ENCODE peak calls at places on chromosomes 3 and 15, in nine cellular contexts. L is heart left ventricle, J is aorta, F is A549, P is spleen, A is NT2/D1, H is Panc1, V is pancreas, Q is OCI-LY7. N is an unnamed sample. For H3K9me3, the result is how much of the 10 kb centered on the place peaks cover.

GRCh38 chr15:77528290-77528967 is 104.3 kb downstream of the LINGO1 start:
- DNase-seq in L (peak), J (peak), F (no peak), P (peak), A (no peak), H (no peak), V (no peak), Q (no peak), N (no peak)

GRCh38 chr3:15557511-15557946 is 36.0 kb upstream of the COLQ start:
- DNase-seq in L (no peak), J (no peak), F (peak), P (no peak), A (peak), H (peak), V (peak), Q (peak), N (peak)

GRCh38 chr3:184234224-184234623 is 4.8 kb downstream of the VWA5B2 start:
- DNase-seq in L (peak), J (no peak), F (peak), P (no peak), A (no peak), H (no peak), V (peak), Q (peak), N (no peak)

GRCh38 chr3:31713820-31714511 is 181.2 kb downstream of the STT3B start:
- DNase-seq in L (no peak), J (no peak), F (no peak), P (no peak), A (no peak), H (no peak), V (no peak), Q (no peak), N (no peak)

GRCh38 chr15:80673561-80674244 is 21.4 kb upstream of the ABHD17C start:
- DNase-seq in L (no peak), J (no peak), F (no peak), P (no peak), A (no peak), H (no peak), V (no peak), Q (no peak), N (no peak)

GRCh38 chr15:48507416-48508065 is 138.0 kb downstream of the FBN1 start:
- DNase-seq in L (no peak), J (no peak), F (peak), P (no peak), A (peak), H (peak), V (peak), Q (peak), N (peak)

GRCh38 chr15:57259511-57260143 is 116.7 kb upstream of the CGNL1 start:
- DNase-seq in L (no peak), J (no peak), F (no peak), P (no peak), A (peak), H (no peak), V (no peak), Q (peak), N (no peak)

GRCh38 chr3:64216706-64217105 is 8.6 kb downstream of the PRICKLE2 start:
- DNase-seq in L (no peak), J (no peak), F (no peak), P (no peak), A (no peak), H (no peak), V (no peak), Q (no peak), N (no peak)

GRCh38 chr3:167882057-167882667 is 146.6 kb downstream of the SERPINI1 start:
- DNase-seq in L (no peak), J (no peak), F (peak), P (no peak), A (peak), H (no peak), V (no peak), Q (peak), N (peak)

GRCh38 chr15:83144771-83145170 is 37.3 kb downstream of the TM6SF1 start:
- DNase-seq in L (no peak), J (no peak), F (no peak), P (no peak), A (peak), H (no peak), V (no peak), Q (no peak), N (no peak)

GRCh38 chr15:52772766-52773165 is 17.4 kb downstream of the ONECUT1 start:
- DNase-seq in L (no peak), J (no peak), F (no peak), P (no peak), A (no peak), H (no peak), V (no peak), Q (no peak), N (no peak)

GRCh38 chr15:33242669-33243191 is 48.2 kb upstream of the FMN1 start:
- DNase-seq in L (no peak), J (no peak), F (peak), P (no peak), A (no peak), H (no peak), V (no peak), Q (peak), N (peak)

GRCh38 chr3:87771338-87772059 is 287.3 kb downstream of the CGGBP1 start:
- DNase-seq in L (peak), J (peak), F (peak), P (no peak), A (no peak), H (peak), V (no peak), Q (peak), N (peak)

GRCh38 chr3:98746882-98747281 is 16.3 kb upstream of the ST3GAL6 start:
- DNase-seq in L (no peak), J (no peak), F (no peak), P (no peak), A (no peak), H (no peak), V (no peak), Q (no peak), N (no peak)

GRCh38 chr15:38877471-38877870 is 312.9 kb upstream of the RASGRP1 start:
- DNase-seq in L (no peak), J (no peak), F (peak), P (no peak), A (no peak), H (no peak), V (no peak), Q (no peak), N (no peak)

GRCh38 chr3:28781053-28781452 is 432.4 kb upstream of the AZI2 start:
- DNase-seq in L (no peak), J (no peak), F (no peak), P (no peak), A (no peak), H (no peak), V (no peak), Q (no peak), N (no peak)

GRCh38 chr3:16841354-16841753 is 43.4 kb upstream of the PLCL2 start:
- DNase-seq in L (no peak), J (no peak), F (no peak), P (no peak), A (no peak), H (no peak), V (no peak), Q (peak), N (peak)

GRCh38 chr3:116291141-116291540 is 154.1 kb downstream of the LSAMP start:
- DNase-seq in L (no peak), J (no peak), F (no peak), P (no peak), A (no peak), H (no peak), V (no peak), Q (no peak), N (no peak)

GRCh38 chr15:39188930-39189329 is 391.9 kb upstream of the THBS1 start:
- DNase-seq in L (no peak), J (no peak), F (peak), P (no peak), A (no peak), H (no peak), V (no peak), Q (no peak), N (no peak)

GRCh38 chr15:60000113-60000823 is 3.8 kb upstream of the FOXB1 start:
- DNase-seq in L (no peak), J (no peak), F (no peak), P (no peak), A (no peak), H (no peak), V (no peak), Q (no peak), N (no peak)

GRCh38 chr3:196422976-196423781 is 9.0 kb downstream of the UBXN7 start:
- DNase-seq in L (peak), J (peak), F (no peak), P (no peak), A (no peak), H (no peak), V (peak), Q (no peak), N (peak)

GRCh38 chr15:23866832-23867231 is 179.7 kb upstream of the NDN start:
- DNase-seq in L (no peak), J (no peak), F (peak), P (no peak), A (no peak), H (no peak), V (no peak), Q (no peak), N (peak)

GRCh38 chr3:66823010-66823399 is 175.1 kb upstream of the KBTBD8 start:
- DNase-seq in L (no peak), J (no peak), F (no peak), P (no peak), A (no peak), H (no peak), V (peak), Q (no peak), N (no peak)

GRCh38 chr3:182118081-182118480 is 406.4 kb downstream of the SOX2 start:
- DNase-seq in L (no peak), J (no peak), F (no peak), P (no peak), A (no peak), H (no peak), V (no peak), Q (no peak), N (no peak)

GRCh38 chr15:98817745-98818144 is 169.4 kb downstream of the IGF1R start:
- DNase-seq in L (no peak), J (no peak), F (no peak), P (no peak), A (no peak), H (no peak), V (no peak), Q (no peak), N (no peak)
- H3K9me3 ChIP-seq in L (under half), J (under half), F (under half), P (under half), A (under half), H (under half), V (under half), Q (under half), N (under half)

DNA sequence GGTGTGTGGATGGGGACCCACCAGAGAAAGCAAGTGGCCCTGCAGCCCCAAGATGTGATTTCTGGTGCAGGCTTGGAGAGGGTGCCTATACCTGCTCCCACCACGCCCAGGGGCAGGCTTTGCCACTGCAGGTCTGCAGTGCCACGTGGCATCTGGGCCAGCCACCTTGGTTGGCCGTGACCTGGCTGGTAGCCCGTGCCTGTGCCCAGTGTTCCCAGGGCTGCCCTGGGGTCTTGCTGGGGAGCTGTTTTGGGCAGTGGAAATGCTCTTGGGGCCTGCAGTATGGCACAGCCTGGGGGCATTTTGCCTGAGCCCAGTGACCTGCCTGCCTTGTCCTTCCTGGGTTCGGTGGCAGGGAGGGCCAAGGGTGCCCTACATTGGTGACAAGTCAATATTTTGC is 203.4 kb downstream of the UBE3A start:
- DNase-seq in L (no peak), J (no peak), F (no peak), P (peak), A (no peak), H (no peak), V (no peak), Q (no peak), N (no peak)
- H3K9me3 ChIP-seq in L (under half), J (under half), F (under half), P (half or more), A (under half), H (under half), V (under half), Q (under half), N (under half)

DNA sequence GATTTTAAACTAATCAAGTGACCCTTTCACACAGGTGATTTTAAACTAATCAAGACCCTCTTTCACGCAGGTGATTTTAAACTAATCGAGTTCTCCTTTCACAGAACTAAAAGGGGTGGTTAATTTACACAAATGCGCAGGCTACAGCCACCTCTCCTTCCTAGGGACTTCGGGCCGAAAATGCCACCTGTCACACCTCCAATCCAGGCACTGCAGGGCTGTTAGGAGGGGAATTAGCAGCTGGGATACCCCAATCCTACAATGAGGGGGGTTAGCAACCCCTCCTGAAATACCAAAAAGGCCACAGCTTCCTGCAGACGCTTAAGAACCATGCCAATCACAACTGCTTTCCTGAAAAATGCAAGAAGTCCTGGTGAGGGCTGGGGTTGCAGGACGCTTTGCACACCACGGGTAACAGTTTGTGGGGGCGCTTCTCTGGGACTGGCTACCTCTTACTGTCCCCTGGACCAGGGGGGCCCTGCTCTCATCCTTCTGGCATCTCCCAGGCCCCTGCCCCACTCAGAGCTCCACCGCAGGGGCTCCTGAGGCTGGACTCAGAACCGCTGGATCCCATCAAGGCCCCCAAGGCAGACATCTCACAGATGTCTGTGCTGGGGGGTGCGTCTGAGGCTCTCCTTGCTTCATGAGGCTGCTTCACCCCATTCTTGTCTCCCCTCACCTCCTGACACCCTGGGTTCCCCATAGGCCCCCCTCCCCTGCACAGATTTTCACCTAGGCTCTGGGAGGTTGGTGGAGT is 145.9 kb downstream of the OR4M2 start:
- DNase-seq in L (no peak), J (no peak), F (no peak), P (peak), A (no peak), H (no peak), V (no peak), Q (no peak), N (no peak)
- H3K9me3 ChIP-seq in L (under half), J (under half), F (under half), P (under half), A (under half), H (under half), V (under half), Q (under half), N (under half)

DNA sequence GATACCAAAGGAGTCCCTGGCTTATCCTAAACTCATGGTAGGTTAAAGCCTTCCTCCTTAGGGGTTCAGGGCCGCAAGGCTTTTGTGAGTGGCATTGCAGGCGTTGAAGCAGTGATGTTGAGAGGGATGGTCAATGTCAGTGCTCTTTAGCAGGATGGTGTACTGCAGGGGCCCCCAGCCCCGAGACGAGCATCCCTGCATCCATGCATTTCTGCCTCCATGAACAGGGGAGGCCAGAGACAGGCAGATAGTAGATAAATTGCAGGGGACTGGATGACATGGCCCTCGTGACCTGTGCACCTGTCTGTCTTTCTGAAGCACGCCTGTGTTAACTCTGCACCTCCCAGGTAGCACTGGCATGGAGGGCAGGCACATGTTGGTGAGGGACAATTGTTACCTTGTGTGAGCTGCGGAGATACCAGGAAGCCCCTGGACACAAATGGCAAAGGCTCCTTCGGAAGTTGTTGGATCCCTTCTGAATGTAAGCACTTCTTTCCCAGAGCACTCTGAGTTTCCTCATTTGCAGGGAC is 133.5 kb downstream of the SNRPN start:
- DNase-seq in L (no peak), J (no peak), F (no peak), P (peak), A (no peak), H (no peak), V (no peak), Q (no peak), N (no peak)
- H3K9me3 ChIP-seq in L (half or more), J (under half), F (under half), P (half or more), A (under half), H (under half), V (under half), Q (under half), N (under half)

GRCh38 chr15:25052191-25052999 is 97.6 kb downstream of the SNRPN start:
- DNase-seq in L (peak), J (no peak), F (no peak), P (peak), A (no peak), H (no peak), V (no peak), Q (no peak), N (no peak)

GRCh38 chr15:25055356-25056068 is 100.7 kb downstream of the SNRPN start:
- DNase-seq in L (no peak), J (no peak), F (no peak), P (peak), A (no peak), H (no peak), V (no peak), Q (no peak), N (no peak)

GRCh38 chr15:25054943-25055342 is 100.2 kb downstream of the SNRPN start:
- DNase-seq in L (no peak), J (no peak), F (no peak), P (peak), A (no peak), H (no peak), V (no peak), Q (no peak), N (no peak)

GRCh38 chr15:25053000-25053815 is 98.4 kb downstream of the SNRPN start:
- DNase-seq in L (peak), J (no peak), F (no peak), P (peak), A (no peak), H (no peak), V (no peak), Q (no peak), N (no peak)

GRCh38 chr15:25054329-25054728 is 99.5 kb downstream of the SNRPN start:
- DNase-seq in L (no peak), J (no peak), F (no peak), P (peak), A (no peak), H (no peak), V (no peak), Q (no peak), N (no peak)
- H3K9me3 ChIP-seq in L (half or more), J (half or more), F (half or more), P (half or more), A (half or more), H (half or more), V (under half), Q (under half), N (under half)

DNA sequence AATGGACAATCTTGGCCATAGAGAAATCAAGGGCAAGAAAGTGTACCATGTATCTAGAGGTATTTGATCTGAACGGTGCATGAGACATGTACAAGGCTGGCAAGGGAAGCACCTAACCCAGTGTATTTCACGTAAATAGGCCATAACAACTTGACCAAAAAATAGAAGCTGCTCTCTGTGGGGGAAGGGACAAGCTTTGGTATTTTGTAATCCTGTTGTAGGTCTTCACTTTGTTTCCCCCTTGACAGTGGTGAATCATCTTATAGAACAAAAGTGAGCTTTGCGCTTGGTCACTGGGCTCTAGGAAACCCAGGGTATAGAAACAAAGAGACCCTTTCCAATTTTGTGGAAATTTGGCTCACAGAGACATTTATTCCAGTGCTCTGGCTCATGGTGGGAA is 21.0 kb downstream of the LARS2 start:
- DNase-seq in L (no peak), J (no peak), F (no peak), P (no peak), A (no peak), H (no peak), V (no peak), Q (no peak), N (no peak)
- H3K9me3 ChIP-seq in L (under half), J (under half), F (under half), P (under half), A (under half), H (under half), V (under half), Q (under half), N (under half)

DNA sequence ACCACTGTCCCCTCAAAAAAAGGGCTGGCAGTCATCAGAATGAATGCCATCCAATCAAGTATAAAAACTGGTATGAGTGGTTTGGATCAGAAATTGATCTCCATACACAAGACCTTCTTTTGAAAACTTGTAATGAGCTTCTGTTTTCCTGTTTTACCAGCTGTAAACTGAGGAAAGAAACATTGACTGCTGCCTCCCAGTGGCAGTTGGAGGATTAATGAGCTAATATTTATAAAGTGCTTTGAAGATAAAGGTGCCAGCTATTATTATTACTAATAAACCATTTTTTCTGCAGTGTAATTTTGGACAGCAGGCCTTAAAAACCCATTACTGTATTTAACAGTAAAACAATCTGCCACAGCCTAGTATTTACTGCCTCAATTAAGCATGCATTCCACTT is 11.4 kb downstream of the CHL1 start:
- DNase-seq in L (no peak), J (no peak), F (no peak), P (no peak), A (no peak), H (no peak), V (no peak), Q (no peak), N (no peak)
- H3K9me3 ChIP-seq in L (under half), J (under half), F (under half), P (under half), A (under half), H (under half), V (under half), Q (under half), N (under half)

GRCh38 chr3:78993375-78993774 is 774.4 kb downstream of the ROBO1 start:
- DNase-seq in L (no peak), J (no peak), F (no peak), P (no peak), A (no peak), H (no peak), V (no peak), Q (no peak), N (no peak)
- H3K9me3 ChIP-seq in L (under half), J (under half), F (under half), P (under half), A (under half), H (under half), V (under half), Q (under half), N (under half)

GRCh38 chr3:128850544-128850943 is 28.9 kb upstream of the ACAD9 start:
- DNase-seq in L (no peak), J (no peak), F (no peak), P (no peak), A (no peak), H (no peak), V (no peak), Q (no peak), N (no peak)

GRCh38 chr3:128851601-128852000 is 27.8 kb upstream of the ACAD9 start:
- DNase-seq in L (no peak), J (no peak), F (no peak), P (no peak), A (no peak), H (no peak), V (no peak), Q (no peak), N (no peak)

GRCh38 chr3:128855574-128855973 is 23.8 kb upstream of the ACAD9 start:
- DNase-seq in L (no peak), J (no peak), F (no peak), P (no peak), A (no peak), H (no peak), V (no peak), Q (no peak), N (no peak)

GRCh38 chr3:128854382-128854939 is 25.0 kb upstream of the ACAD9 start:
- DNase-seq in L (no peak), J (no peak), F (peak), P (no peak), A (no peak), H (no peak), V (no peak), Q (peak), N (no peak)

GRCh38 chr3:128853826-128854225 is 25.6 kb upstream of the ACAD9 start:
- DNase-seq in L (no peak), J (no peak), F (no peak), P (no peak), A (no peak), H (no peak), V (no peak), Q (no peak), N (no peak)
- H3K9me3 ChIP-seq in L (under half), J (under half), F (under half), P (under half), A (under half), H (under half), V (under half), Q (under half), N (under half)